ENCODE peak calls at places on chromosomes 16 and 17, in ten cellular contexts. N is transverse colon, Q is sigmoid colon, D is K562, C is ovary, T is H1, E is GM12878, X is stomach, U is tibial nerve, F is upper lobe of left lung. I is an unnamed sample. For H3K36me3, the result is how much of the 10 kb centered on the place peaks cover.

GRCh38 chr16:2835638-2836493 is 5.8 kb downstream of the ZG16B start:
- DNase-seq in N (peak), Q (no peak), D (no peak), C (no peak), T (no peak), E (no peak), X (peak), U (no peak), F (no peak), I (no peak)

GRCh38 chr17:15944720-15945492 is at the start of gene ADORA2B:
- DNase-seq in N (peak), Q (peak), D (peak), C (peak), T (peak), E (no peak), X (peak), U (no peak), F (peak), I (no peak)

GRCh38 chr17:43140396-43141332 is 15.5 kb upstream of the BRCA1 start:
- DNase-seq in N (no peak), Q (peak), D (no peak), C (no peak), T (no peak), E (no peak), X (no peak), U (no peak), F (no peak), I (no peak)

GRCh38 chr17:22158364-22158763 is 466.0 kb downstream of the KCNJ18 start:
- DNase-seq in N (no peak), Q (no peak), D (no peak), C (no peak), T (no peak), E (no peak), X (no peak), U (no peak), F (no peak), I (no peak)

GRCh38 chr17:60720763-60721531 is 43.3 kb downstream of the BCAS3 start:
- DNase-seq in N (peak), Q (no peak), D (peak), C (no peak), T (peak), E (peak), X (no peak), U (peak), F (no peak), I (no peak)

GRCh38 chr16:66924527-66925321 is 611 bp downstream of the RRAD start:
- DNase-seq in N (peak), Q (no peak), D (peak), C (peak), T (peak), E (no peak), X (peak), U (no peak), F (peak), I (no peak)

GRCh38 chr17:10646393-10646990 is 10.6 kb downstream of the MYH3 start:
- DNase-seq in N (peak), Q (peak), D (peak), C (peak), T (peak), E (no peak), X (peak), U (peak), F (no peak), I (no peak)

GRCh38 chr16:87895641-87896141 is 26.4 kb upstream of the SLC7A5 start:
- DNase-seq in N (peak), Q (no peak), D (no peak), C (no peak), T (no peak), E (peak), X (peak), U (no peak), F (no peak), I (no peak)

GRCh38 chr16:17295948-17296347 is 174.8 kb downstream of the XYLT1 start:
- DNase-seq in N (no peak), Q (no peak), D (no peak), C (no peak), T (no peak), E (no peak), X (no peak), U (peak), F (no peak), I (no peak)

GRCh38 chr17:15463363-15463762 is 4.1 kb downstream of the CDRT4 start:
- DNase-seq in N (peak), Q (peak), D (no peak), C (peak), T (no peak), E (no peak), X (peak), U (peak), F (no peak), I (peak)

GRCh38 chr17:3635474-3636153 is 436 bp downstream of the SHPK start:
- DNase-seq in N (peak), Q (no peak), D (no peak), C (no peak), T (no peak), E (no peak), X (no peak), U (no peak), F (no peak), I (no peak)

GRCh38 chr17:880074-880870 is 98.1 kb downstream of the MRM3 start:
- DNase-seq in N (no peak), Q (no peak), D (no peak), C (no peak), T (no peak), E (no peak), X (peak), U (no peak), F (no peak), I (no peak)

GRCh38 chr16:10981697-10982216 is 37.4 kb downstream of the CLEC16A start:
- DNase-seq in N (no peak), Q (no peak), D (no peak), C (no peak), T (peak), E (no peak), X (no peak), U (no peak), F (no peak), I (no peak)

GRCh38 chr17:30267625-30268024 is 24.1 kb downstream of the BLMH start:
- DNase-seq in N (no peak), Q (no peak), D (no peak), C (no peak), T (no peak), E (no peak), X (no peak), U (no peak), F (no peak), I (no peak)

DNA sequence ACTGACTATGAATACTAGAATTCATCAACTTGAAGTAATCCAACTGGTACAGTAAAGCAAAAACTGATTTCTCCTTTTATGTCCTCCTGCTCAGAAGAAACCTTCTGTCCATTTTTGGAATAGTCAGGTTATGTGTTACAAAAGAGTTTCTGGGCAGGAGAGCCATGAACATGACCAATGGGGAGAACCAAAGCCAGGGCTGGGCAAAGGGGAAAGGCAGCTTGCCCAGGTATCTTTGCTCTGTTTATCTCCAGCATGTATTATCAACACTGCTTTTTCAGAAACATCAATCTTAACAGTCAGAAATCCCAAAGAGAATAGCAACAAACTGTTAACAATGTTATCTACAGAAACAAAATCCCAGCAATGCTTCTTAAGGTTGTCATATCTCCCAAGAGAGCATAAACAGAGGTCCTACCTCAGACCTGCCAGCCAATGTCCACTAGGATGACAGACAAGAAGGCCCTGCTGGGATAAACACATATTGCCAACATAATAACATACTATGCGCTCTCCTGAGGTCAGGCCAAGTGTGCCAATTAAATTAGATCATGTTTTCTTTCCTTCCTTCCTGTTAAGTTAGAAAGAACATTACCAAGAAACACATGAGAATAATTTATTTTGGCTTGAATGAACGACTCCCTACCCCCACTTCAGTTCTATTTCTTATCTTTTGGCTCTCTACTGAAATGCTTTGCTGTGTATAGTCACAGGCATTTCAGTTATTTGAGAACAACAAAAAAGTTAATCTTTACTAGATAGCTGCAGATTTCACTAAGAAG is 28.0 kb downstream of the BLMH start:
- DNase-seq in N (no peak), Q (no peak), D (no peak), C (no peak), T (no peak), E (no peak), X (no peak), U (no peak), F (no peak), I (no peak)
- H3K36me3 ChIP-seq in N (under half), Q (under half), D (half or more), C (under half), T (under half), E (under half), X (under half), U (under half), F (under half), I (half or more)

GRCh38 chr17:44952946-44953475 is 5.4 kb upstream of the KIF18B start:
- DNase-seq in N (no peak), Q (peak), D (no peak), C (no peak), T (no peak), E (no peak), X (no peak), U (no peak), F (no peak), I (no peak)
- TF ChIP-seq EP300 in N (no peak), Q (no peak), D (no peak), C (no peak), T (no peak), E (no peak), X (no peak), U (no peak), F (no peak), I (no peak)

DNA sequence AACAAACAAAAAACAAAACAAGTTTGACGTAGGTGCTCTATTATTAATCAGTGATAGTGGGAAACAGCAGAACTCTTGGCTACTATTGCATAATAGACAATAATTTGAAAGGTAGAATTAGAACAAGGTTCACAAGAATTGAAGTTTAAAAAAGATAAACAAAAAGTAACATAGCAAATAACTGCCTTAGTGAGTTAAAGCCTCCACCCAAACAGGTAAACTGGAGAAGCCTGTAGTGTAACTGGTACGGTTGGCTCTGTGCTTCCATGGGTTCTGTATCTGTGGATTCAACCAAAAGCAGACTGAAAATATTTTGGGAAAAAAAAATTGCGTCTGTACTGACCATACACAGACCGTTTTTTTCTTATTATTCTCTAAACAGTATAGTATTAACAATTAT is 38.5 kb downstream of the MBTD1 start:
- DNase-seq in N (no peak), Q (no peak), D (no peak), C (no peak), T (no peak), E (no peak), X (no peak), U (no peak), F (no peak), I (no peak)
- H3K36me3 ChIP-seq in N (under half), Q (under half), D (half or more), C (under half), T (half or more), E (under half), X (under half), U (under half), F (under half), I (half or more)

DNA sequence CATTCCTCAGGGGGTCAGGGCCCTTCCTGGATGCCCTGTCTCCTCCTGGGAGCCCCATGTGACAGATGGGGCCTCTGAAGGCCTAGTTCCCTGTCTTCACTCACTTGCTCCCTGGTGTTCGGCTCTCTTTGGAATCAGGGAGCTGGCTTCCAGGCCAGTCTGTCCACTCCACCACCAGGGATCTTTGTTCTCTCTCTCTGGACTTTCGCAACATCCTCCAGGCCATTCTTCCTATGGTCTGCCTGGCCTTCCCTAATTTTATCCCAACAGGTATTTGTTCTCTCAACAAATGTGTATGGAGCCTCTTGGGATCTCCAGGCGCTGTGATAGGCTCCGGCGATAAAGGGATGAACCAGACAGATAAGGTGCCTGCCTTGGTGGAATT is 286.4 kb downstream of the CPPED1 start:
- DNase-seq in N (no peak), Q (no peak), D (no peak), C (no peak), T (no peak), E (no peak), X (no peak), U (no peak), F (no peak), I (no peak)
- TF ChIP-seq EP300 in N (no peak), Q (no peak), D (no peak), C (no peak), T (no peak), E (no peak), X (no peak), U (no peak), F (no peak), I (no peak)

DNA sequence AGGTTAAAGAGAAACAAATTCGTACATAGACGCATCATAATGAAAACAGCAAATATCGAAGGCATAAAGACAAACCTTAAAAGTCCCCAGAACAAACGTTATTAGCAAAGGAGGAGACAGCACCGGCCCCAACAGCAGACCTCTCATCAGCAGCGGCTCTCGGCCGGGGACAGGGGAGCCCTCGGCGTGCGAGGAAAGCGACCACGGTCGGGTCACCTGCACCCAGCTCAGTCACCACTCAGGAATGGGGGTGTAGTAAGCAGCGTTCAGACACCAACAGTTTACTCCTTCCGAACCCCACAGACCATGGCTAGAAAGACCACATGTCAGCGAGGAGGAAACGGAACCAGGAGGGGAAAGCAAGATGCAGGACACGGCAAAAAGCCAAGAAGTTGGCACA is 109.3 kb upstream of the CHMP6 start:
- DNase-seq in N (no peak), Q (peak), D (no peak), C (no peak), T (no peak), E (no peak), X (no peak), U (no peak), F (peak), I (no peak)
- H3K36me3 ChIP-seq in N (under half), Q (under half), D (under half), C (under half), T (under half), E (under half), X (under half), U (under half), F (under half), I (half or more)

GRCh38 chr17:63840591-63841349 is 1.7 kb downstream of the SMARCD2 start:
- DNase-seq in N (no peak), Q (no peak), D (no peak), C (peak), T (no peak), E (no peak), X (no peak), U (peak), F (no peak), I (no peak)
- TF ChIP-seq EP300 in N (no peak), Q (no peak), D (no peak), C (no peak), T (no peak), E (no peak), X (no peak), U (peak), F (no peak), I (no peak)

DNA sequence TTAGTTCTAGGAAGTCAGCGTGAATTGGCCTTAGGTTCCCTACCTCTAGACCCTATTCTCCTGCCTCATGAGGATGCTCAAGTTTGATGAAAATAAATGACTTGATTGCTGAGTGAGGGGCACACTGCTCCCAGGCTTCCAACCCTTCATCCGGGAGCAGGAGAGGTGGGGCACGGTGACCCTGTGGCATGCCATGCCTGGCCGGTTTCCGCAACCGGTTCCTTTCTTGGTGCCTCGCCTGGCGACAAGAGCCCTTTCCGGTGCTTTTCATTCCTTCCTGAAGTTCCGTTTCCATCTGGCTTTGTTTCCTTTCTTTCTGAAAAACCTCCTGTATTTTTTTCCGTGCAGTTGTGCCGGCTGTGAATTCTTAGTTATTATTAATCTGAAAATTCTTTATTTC is 27.7 kb downstream of the CRAMP1 start:
- DNase-seq in N (no peak), Q (no peak), D (no peak), C (no peak), T (no peak), E (no peak), X (no peak), U (no peak), F (no peak), I (no peak)
- H3K36me3 ChIP-seq in N (half or more), Q (half or more), D (half or more), C (under half), T (under half), E (under half), X (half or more), U (under half), F (under half), I (half or more)

DNA sequence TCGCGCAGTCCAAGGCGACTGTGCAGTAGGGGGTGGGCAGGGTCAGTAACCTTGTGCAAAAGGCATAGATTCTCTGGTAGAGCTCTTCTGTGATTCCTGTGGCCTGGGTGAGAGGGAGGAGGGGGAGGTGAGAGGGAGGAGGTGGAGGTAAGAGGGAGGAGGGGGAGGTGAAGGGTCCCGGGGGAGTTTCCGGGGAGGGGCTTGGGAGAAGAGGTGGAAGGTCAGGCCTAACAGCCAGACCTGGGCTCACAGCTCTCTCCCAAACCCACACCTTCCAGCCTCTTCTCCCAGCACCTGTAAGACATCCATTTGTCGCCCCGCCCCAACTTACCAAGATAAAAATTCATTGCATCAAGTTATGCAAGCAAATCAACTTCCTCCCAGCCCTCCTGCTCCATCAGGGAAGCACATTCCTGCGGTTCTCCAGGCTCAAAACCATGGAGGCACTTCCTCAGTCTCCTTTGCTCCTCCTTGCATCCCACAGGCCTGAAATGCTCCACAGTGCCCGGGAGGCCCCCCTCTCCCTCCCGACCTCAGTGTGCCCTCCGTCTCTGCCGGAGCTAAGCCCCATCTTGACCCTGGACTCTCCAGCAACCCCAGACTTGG is 30.6 kb downstream of the PIK3R6 start:
- DNase-seq in N (no peak), Q (peak), D (no peak), C (no peak), T (peak), E (no peak), X (no peak), U (no peak), F (no peak), I (no peak)
- TF ChIP-seq EP300 in N (no peak), Q (no peak), D (no peak), C (no peak), T (no peak), E (no peak), X (no peak), U (no peak), F (no peak), I (no peak)

GRCh38 chr16:69745959-69746358 is 8.8 kb downstream of the NOB1 start:
- DNase-seq in N (no peak), Q (no peak), D (no peak), C (no peak), T (no peak), E (no peak), X (no peak), U (no peak), F (no peak), I (no peak)
- H3K36me3 ChIP-seq in N (half or more), Q (half or more), D (half or more), C (under half), T (half or more), E (half or more), X (half or more), U (under half), F (under half), I (half or more)